ENCODE peak calls at places on chromosomes 6 and 20, in ten cellular contexts. I, D, M, X, N, Y, T, H, R and P are unnamed samples.

GRCh38 chr6:27565839-27566779 is 93.2 kb upstream of the ZNF184 start:
- DNase-seq in I (no peak), D (peak), M (no peak), X (no peak), N (no peak), Y (no peak), T (no peak), H (no peak), R (no peak), P (no peak)

GRCh38 chr20:53091789-53092188 is 119.6 kb downstream of the TSHZ2 start:
- DNase-seq in I (no peak), D (no peak), M (no peak), X (no peak), N (no peak), Y (no peak), T (no peak), H (no peak), R (no peak), P (no peak)

GRCh38 chr20:25296094-25297093 is 48.5 kb downstream of the PYGB start:
- DNase-seq in I (no peak), D (peak), M (no peak), X (peak), N (no peak), Y (peak), T (peak), H (no peak), R (peak), P (peak)

GRCh38 chr6:41434803-41435470 is 99.5 kb downstream of the NCR2 start:
- DNase-seq in I (no peak), D (no peak), M (no peak), X (no peak), N (no peak), Y (no peak), T (no peak), H (no peak), R (no peak), P (no peak)

GRCh38 chr6:156946370-156946936 is 169.3 kb downstream of the ARID1B start:
- DNase-seq in I (no peak), D (no peak), M (no peak), X (no peak), N (no peak), Y (no peak), T (no peak), H (no peak), R (no peak), P (no peak)

GRCh38 chr20:3651204-3651970 is 11.8 kb downstream of the GFRA4 start:
- DNase-seq in I (no peak), D (no peak), M (no peak), X (no peak), N (no peak), Y (no peak), T (no peak), H (no peak), R (no peak), P (no peak)

GRCh38 chr20:48750941-48751620 is 76.7 kb downstream of the PREX1 start:
- DNase-seq in I (no peak), D (peak), M (peak), X (peak), N (no peak), Y (no peak), T (peak), H (peak), R (no peak), P (peak)

GRCh38 chr6:128848169-128848935 is 34.6 kb upstream of the LAMA2 start:
- DNase-seq in I (no peak), D (no peak), M (no peak), X (no peak), N (no peak), Y (no peak), T (peak), H (no peak), R (no peak), P (no peak)

GRCh38 chr6:22699046-22699639 is 129.8 kb downstream of the HDGFL1 start:
- DNase-seq in I (no peak), D (no peak), M (no peak), X (no peak), N (no peak), Y (no peak), T (no peak), H (no peak), R (no peak), P (no peak)

GRCh38 chr6:105859441-105859840 is 226.7 kb upstream of the PRDM1 start:
- DNase-seq in I (no peak), D (no peak), M (no peak), X (no peak), N (no peak), Y (no peak), T (no peak), H (no peak), R (no peak), P (no peak)